ENCODE peak calls at places on chromosomes 4 and X, in nine cellular contexts. One of them, this sample, is unnamed.

GRCh38 chr4:5809216-5809776 is 83.6 kb downstream of the CRMP1 start:
- DNase-seq in tibial nerve: no peak
- DNase-seq in GM23338: no peak
- DNase-seq in ovary: no peak
- DNase-seq in fibroblast of mammary gland: no peak
- DNase-seq in right atrium auricular region: no peak
- DNase-seq in adipocyte: no peak
- DNase-seq in BE2C: no peak
- DNase-seq in effector memory CD4-positive, alpha-beta T cell: no peak
- DNase-seq in this sample: no peak

GRCh38 chr4:15414601-15415091 is 13.2 kb upstream of the C1QTNF7 start:
- DNase-seq in right atrium auricular region: no peak
- DNase-seq in ovary: no peak
- DNase-seq in adipocyte: peak
- DNase-seq in effector memory CD4-positive, alpha-beta T cell: no peak
- DNase-seq in GM23338: no peak
- DNase-seq in tibial nerve: no peak
- DNase-seq in fibroblast of mammary gland: peak
- DNase-seq in BE2C: no peak
- DNase-seq in this sample: no peak

GRCh38 chr4:140645614-140646412 is 77.1 kb upstream of the UCP1 start:
- DNase-seq in adipocyte: no peak
- DNase-seq in tibial nerve: no peak
- DNase-seq in fibroblast of mammary gland: no peak
- DNase-seq in GM23338: no peak
- DNase-seq in right atrium auricular region: no peak
- DNase-seq in effector memory CD4-positive, alpha-beta T cell: no peak
- DNase-seq in ovary: no peak
- DNase-seq in BE2C: no peak
- DNase-seq in this sample: no peak

GRCh38 chr4:87679449-87680169 is 29.5 kb downstream of the DMP1 start:
- DNase-seq in ovary: peak
- DNase-seq in GM23338: peak
- DNase-seq in BE2C: peak
- DNase-seq in right atrium auricular region: peak
- DNase-seq in fibroblast of mammary gland: peak
- DNase-seq in tibial nerve: no peak
- DNase-seq in adipocyte: peak
- DNase-seq in effector memory CD4-positive, alpha-beta T cell: peak
- DNase-seq in this sample: peak

GRCh38 chr4:26131711-26132110 is 189.1 kb upstream of the RBPJ start:
- DNase-seq in tibial nerve: no peak
- DNase-seq in GM23338: no peak
- DNase-seq in effector memory CD4-positive, alpha-beta T cell: peak
- DNase-seq in ovary: no peak
- DNase-seq in BE2C: no peak
- DNase-seq in adipocyte: no peak
- DNase-seq in fibroblast of mammary gland: no peak
- DNase-seq in right atrium auricular region: no peak
- DNase-seq in this sample: no peak

GRCh38 chr4:121192500-121192899 is 28.4 kb upstream of the TNIP3 start:
- DNase-seq in fibroblast of mammary gland: peak
- DNase-seq in ovary: no peak
- DNase-seq in GM23338: peak
- DNase-seq in effector memory CD4-positive, alpha-beta T cell: no peak
- DNase-seq in right atrium auricular region: no peak
- DNase-seq in BE2C: no peak
- DNase-seq in adipocyte: peak
- DNase-seq in tibial nerve: no peak
- DNase-seq in this sample: peak

GRCh38 chr4:147516133-147516532 is 35.2 kb downstream of the EDNRA start:
- DNase-seq in effector memory CD4-positive, alpha-beta T cell: no peak
- DNase-seq in adipocyte: no peak
- DNase-seq in fibroblast of mammary gland: no peak
- DNase-seq in right atrium auricular region: no peak
- DNase-seq in BE2C: no peak
- DNase-seq in GM23338: no peak
- DNase-seq in tibial nerve: no peak
- DNase-seq in ovary: no peak
- DNase-seq in this sample: no peak

GRCh38 chr4:98603683-98604573 is 54.5 kb downstream of the TSPAN5 start:
- DNase-seq in right atrium auricular region: no peak
- DNase-seq in fibroblast of mammary gland: peak
- DNase-seq in BE2C: no peak
- DNase-seq in GM23338: no peak
- DNase-seq in adipocyte: no peak
- DNase-seq in ovary: no peak
- DNase-seq in effector memory CD4-positive, alpha-beta T cell: no peak
- DNase-seq in tibial nerve: no peak
- DNase-seq in this sample: no peak

GRCh38 chr4:158327525-158327924 is 117.2 kb downstream of the TMEM144 start:
- DNase-seq in tibial nerve: no peak
- DNase-seq in BE2C: peak
- DNase-seq in right atrium auricular region: no peak
- DNase-seq in fibroblast of mammary gland: no peak
- DNase-seq in effector memory CD4-positive, alpha-beta T cell: no peak
- DNase-seq in adipocyte: no peak
- DNase-seq in ovary: no peak
- DNase-seq in GM23338: peak
- DNase-seq in this sample: peak

DNA sequence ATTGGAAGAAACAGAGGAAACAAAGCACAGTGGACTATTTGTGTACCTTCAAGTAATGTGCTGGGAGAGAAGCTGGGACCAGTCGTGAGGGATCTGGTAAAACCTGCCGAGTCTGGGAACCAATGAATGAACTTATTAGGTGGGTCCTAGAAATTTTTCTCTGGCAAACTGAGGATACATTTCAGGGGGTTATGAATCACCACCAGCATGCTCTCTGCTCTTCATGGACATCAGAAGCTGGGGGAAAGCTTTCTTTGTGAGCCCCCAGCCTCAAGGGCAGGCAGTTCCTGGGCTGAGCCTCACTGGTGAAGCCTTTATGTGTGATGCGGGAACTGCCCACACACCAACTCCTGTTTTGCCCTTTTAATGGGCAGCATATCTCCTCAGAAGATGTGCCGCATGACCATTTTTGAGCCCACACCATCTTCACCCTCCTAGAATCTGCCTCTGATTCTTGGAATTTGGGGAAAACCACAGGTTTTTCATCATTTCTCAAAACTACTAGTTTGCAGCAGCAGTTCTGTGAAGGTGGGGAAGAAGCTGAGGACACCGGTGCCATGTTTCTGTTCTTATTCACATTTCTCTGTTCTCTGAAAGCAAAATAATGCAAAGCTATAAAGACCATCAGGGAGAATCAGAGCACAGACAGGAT is 95.5 kb upstream of the ENPP6 start:
- DNase-seq in right atrium auricular region: peak
- DNase-seq in tibial nerve: no peak
- DNase-seq in BE2C: no peak
- DNase-seq in ovary: no peak
- DNase-seq in fibroblast of mammary gland: no peak
- DNase-seq in effector memory CD4-positive, alpha-beta T cell: no peak
- DNase-seq in GM23338: no peak
- DNase-seq in adipocyte: no peak
- DNase-seq in this sample: no peak
- H3K4me3 ChIP-seq in right atrium auricular region: no peak
- H3K4me3 ChIP-seq in tibial nerve: no peak
- H3K4me3 ChIP-seq in BE2C: no peak
- H3K4me3 ChIP-seq in ovary: no peak
- H3K4me3 ChIP-seq in fibroblast of mammary gland: no peak
- H3K4me3 ChIP-seq in effector memory CD4-positive, alpha-beta T cell: no peak
- H3K4me3 ChIP-seq in GM23338: no peak
- H3K4me3 ChIP-seq in adipocyte: no peak
- H3K4me3 ChIP-seq in this sample: no peak

DNA sequence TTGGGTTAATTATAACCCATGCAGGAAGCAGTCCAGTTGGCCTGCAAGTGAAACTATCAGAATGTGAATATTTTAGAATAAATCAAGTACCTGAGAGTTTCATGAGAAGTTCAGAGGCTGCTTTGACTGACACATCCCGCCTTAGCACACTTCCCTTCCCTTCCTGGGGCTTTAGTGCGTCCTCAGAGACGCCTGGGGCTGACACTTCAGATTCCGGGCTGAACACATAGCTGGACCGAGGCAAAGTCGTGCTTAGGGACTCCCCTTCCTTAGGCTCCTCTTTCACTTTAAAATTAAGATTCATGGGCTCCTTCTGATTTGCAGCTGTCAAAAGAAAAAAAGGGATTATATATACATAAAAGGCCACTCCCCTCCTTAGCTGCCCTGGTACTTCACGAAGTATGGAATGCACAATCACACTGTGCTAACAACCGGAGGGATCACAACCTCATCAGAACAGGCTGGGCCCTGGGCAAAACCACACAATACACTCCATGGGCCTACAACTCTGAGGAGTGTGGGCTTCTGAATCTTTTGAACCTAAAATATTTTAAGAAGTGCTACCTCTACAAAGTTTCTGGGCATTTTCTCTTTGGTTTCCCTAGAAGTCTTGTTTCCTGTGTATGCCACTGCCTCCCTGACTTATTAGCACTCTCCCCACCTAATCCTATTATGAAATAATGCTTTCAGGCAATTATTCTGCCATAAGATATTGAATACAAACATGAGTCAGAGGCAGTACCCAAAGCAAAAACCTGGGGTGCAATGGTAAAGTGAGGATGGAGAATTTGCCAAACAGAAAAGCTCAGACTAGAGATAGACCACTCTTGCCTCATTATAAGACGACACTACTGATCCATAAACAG is 68.2 kb downstream of the ZNF827 start:
- DNase-seq in effector memory CD4-positive, alpha-beta T cell: no peak
- DNase-seq in fibroblast of mammary gland: no peak
- DNase-seq in right atrium auricular region: no peak
- DNase-seq in adipocyte: no peak
- DNase-seq in tibial nerve: no peak
- DNase-seq in ovary: no peak
- DNase-seq in BE2C: no peak
- DNase-seq in GM23338: no peak
- DNase-seq in this sample: no peak
- H3K4me3 ChIP-seq in effector memory CD4-positive, alpha-beta T cell: no peak
- H3K4me3 ChIP-seq in fibroblast of mammary gland: no peak
- H3K4me3 ChIP-seq in right atrium auricular region: no peak
- H3K4me3 ChIP-seq in adipocyte: no peak
- H3K4me3 ChIP-seq in tibial nerve: no peak
- H3K4me3 ChIP-seq in ovary: no peak
- H3K4me3 ChIP-seq in BE2C: no peak
- H3K4me3 ChIP-seq in GM23338: no peak
- H3K4me3 ChIP-seq in this sample: no peak

DNA sequence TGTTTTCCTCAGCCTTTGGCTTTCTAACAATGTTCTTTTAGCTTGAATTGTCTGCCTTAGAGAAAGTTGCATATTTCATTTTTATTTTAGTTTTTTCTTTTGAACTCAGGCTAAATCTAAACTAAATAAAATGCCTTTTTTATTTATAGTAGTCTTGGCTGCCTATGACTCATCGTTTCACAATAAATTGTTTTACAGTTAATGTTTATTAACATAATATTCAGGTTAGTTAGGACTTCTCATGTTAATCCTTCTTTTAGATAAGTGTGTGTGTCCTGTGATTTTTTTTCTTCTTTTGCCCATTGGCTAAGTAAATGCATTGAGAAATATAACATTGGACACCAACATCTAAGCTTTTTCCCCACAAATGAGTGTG is 1.6 kb downstream of the RP2 start:
- DNase-seq in BE2C: no peak
- DNase-seq in adipocyte: peak
- DNase-seq in fibroblast of mammary gland: peak
- DNase-seq in tibial nerve: no peak
- DNase-seq in ovary: no peak
- DNase-seq in effector memory CD4-positive, alpha-beta T cell: no peak
- DNase-seq in GM23338: no peak
- DNase-seq in right atrium auricular region: no peak
- DNase-seq in this sample: no peak
- H3K4me3 ChIP-seq in BE2C: peak
- H3K4me3 ChIP-seq in adipocyte: peak
- H3K4me3 ChIP-seq in fibroblast of mammary gland: peak
- H3K4me3 ChIP-seq in tibial nerve: no peak
- H3K4me3 ChIP-seq in ovary: no peak
- H3K4me3 ChIP-seq in effector memory CD4-positive, alpha-beta T cell: no peak
- H3K4me3 ChIP-seq in GM23338: peak
- H3K4me3 ChIP-seq in right atrium auricular region: peak
- H3K4me3 ChIP-seq in this sample: no peak

GRCh38 chrX:140767646-140768045 is 58.1 kb downstream of the LINC00632 start:
- DNase-seq in BE2C: no peak
- DNase-seq in effector memory CD4-positive, alpha-beta T cell: no peak
- DNase-seq in adipocyte: peak
- DNase-seq in GM23338: no peak
- DNase-seq in fibroblast of mammary gland: peak
- DNase-seq in tibial nerve: no peak
- DNase-seq in ovary: no peak
- DNase-seq in right atrium auricular region: no peak
- DNase-seq in this sample: peak

GRCh38 chrX:140766024-140766611 is 56.6 kb downstream of the LINC00632 start:
- DNase-seq in fibroblast of mammary gland: peak
- DNase-seq in right atrium auricular region: peak
- DNase-seq in ovary: peak
- DNase-seq in adipocyte: peak
- DNase-seq in GM23338: peak
- DNase-seq in effector memory CD4-positive, alpha-beta T cell: peak
- DNase-seq in tibial nerve: peak
- DNase-seq in BE2C: peak
- DNase-seq in this sample: peak

GRCh38 chrX:140764401-140764919 is 54.9 kb downstream of the LINC00632 start:
- DNase-seq in adipocyte: peak
- DNase-seq in BE2C: peak
- DNase-seq in tibial nerve: no peak
- DNase-seq in GM23338: peak
- DNase-seq in right atrium auricular region: no peak
- DNase-seq in effector memory CD4-positive, alpha-beta T cell: no peak
- DNase-seq in fibroblast of mammary gland: peak
- DNase-seq in ovary: no peak
- DNase-seq in this sample: peak

GRCh38 chrX:140762061-140762460 is 52.5 kb downstream of the LINC00632 start:
- DNase-seq in tibial nerve: no peak
- DNase-seq in ovary: no peak
- DNase-seq in fibroblast of mammary gland: peak
- DNase-seq in GM23338: peak
- DNase-seq in BE2C: peak
- DNase-seq in effector memory CD4-positive, alpha-beta T cell: no peak
- DNase-seq in adipocyte: peak
- DNase-seq in right atrium auricular region: peak
- DNase-seq in this sample: peak

DNA sequence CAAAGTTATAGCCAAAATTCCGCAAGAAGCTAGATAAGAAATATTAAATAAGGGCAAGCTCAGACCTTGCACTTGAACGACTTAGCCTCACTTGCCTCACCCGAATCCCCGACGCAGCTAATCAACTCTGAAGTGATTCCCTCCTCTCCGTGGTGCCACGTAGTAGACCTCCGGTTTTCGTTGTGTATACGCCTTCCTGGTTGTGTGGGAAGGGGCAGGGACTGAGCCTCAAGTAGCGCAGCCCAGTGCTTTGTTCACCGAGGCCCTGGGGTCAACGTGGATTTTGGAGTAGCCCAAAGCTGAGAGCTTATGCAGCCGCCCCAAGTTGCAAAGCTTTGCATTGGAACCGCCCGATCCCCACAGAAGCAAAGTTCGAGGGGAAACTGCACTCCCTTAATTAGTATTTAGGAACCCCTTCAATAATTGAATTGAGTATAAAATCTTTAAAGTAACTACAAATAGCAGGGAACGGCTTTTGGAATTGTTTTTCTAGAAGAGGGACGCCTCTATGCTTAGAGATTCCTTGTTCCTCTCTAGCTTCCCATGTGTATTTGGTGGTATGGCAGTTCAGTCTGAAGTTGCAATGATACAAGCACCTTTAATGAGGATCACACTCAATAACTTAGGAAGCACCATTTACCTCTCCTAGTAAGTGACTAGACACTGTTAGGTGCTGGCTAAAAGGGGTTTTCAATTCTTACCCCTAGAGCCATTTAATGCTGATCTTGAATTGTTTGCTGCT is 55.7 kb downstream of the LINC00632 start:
- DNase-seq in right atrium auricular region: no peak
- DNase-seq in BE2C: peak
- DNase-seq in ovary: no peak
- DNase-seq in tibial nerve: no peak
- DNase-seq in effector memory CD4-positive, alpha-beta T cell: no peak
- DNase-seq in adipocyte: peak
- DNase-seq in GM23338: peak
- DNase-seq in fibroblast of mammary gland: peak
- DNase-seq in this sample: peak
- H3K4me3 ChIP-seq in right atrium auricular region: peak
- H3K4me3 ChIP-seq in BE2C: peak
- H3K4me3 ChIP-seq in ovary: peak
- H3K4me3 ChIP-seq in tibial nerve: peak
- H3K4me3 ChIP-seq in effector memory CD4-positive, alpha-beta T cell: no peak
- H3K4me3 ChIP-seq in adipocyte: peak
- H3K4me3 ChIP-seq in GM23338: peak
- H3K4me3 ChIP-seq in fibroblast of mammary gland: peak
- H3K4me3 ChIP-seq in this sample: peak